ENCODE peak calls at places on chromosomes 3 and 15, in ten cellular contexts. L is Peyer's patch, B is ovary, Z is IMR-90, G is heart left ventricle, V is adrenal gland, O is suprapubic skin, H is body of pancreas, W is HepG2, E is esophagus muscularis mucosa. Q is an unnamed sample.

GRCh38 chr15:96166223-96167200 is 164.0 kb upstream of the NR2F2 start:
- DNase-seq in L (no peak), B (no peak), Z (no peak), G (no peak), V (no peak), O (no peak), H (no peak), W (no peak), E (no peak), Q (no peak)

GRCh38 chr3:53938645-53939044 is 47.0 kb upstream of the SELENOK start:
- DNase-seq in L (no peak), B (no peak), Z (peak), G (no peak), V (peak), O (no peak), H (peak), W (peak), E (no peak), Q (peak)

GRCh38 chr3:111541911-111542483 is at the start of gene CD96:
- DNase-seq in L (peak), B (no peak), Z (peak), G (no peak), V (no peak), O (no peak), H (peak), W (no peak), E (no peak), Q (no peak)

GRCh38 chr15:58684036-58684700 is 65.3 kb downstream of the ADAM10 start:
- DNase-seq in L (no peak), B (no peak), Z (no peak), G (no peak), V (no peak), O (no peak), H (no peak), W (peak), E (no peak), Q (no peak)

GRCh38 chr15:40412095-40412759 is 6.6 kb downstream of the IVD start:
- DNase-seq in L (no peak), B (no peak), Z (no peak), G (no peak), V (peak), O (no peak), H (peak), W (peak), E (no peak), Q (no peak)

GRCh38 chr3:9400626-9401025 is 3.2 kb downstream of the SETD5 start:
- DNase-seq in L (no peak), B (no peak), Z (no peak), G (no peak), V (no peak), O (no peak), H (no peak), W (no peak), E (no peak), Q (no peak)

GRCh38 chr15:42385206-42385979 is 26.1 kb downstream of the CAPN3 start:
- DNase-seq in L (no peak), B (no peak), Z (peak), G (no peak), V (no peak), O (no peak), H (peak), W (peak), E (no peak), Q (peak)

GRCh38 chr15:56537881-56538280 is 72.9 kb upstream of the MNS1 start:
- DNase-seq in L (peak), B (no peak), Z (no peak), G (no peak), V (no peak), O (no peak), H (peak), W (no peak), E (no peak), Q (peak)

GRCh38 chr3:113834983-113835382 is 3.6 kb upstream of the GRAMD1C start:
- DNase-seq in L (no peak), B (no peak), Z (peak), G (no peak), V (no peak), O (no peak), H (no peak), W (no peak), E (no peak), Q (no peak)

GRCh38 chr3:188207941-188208750 is 54.2 kb downstream of the LPP start:
- DNase-seq in L (no peak), B (no peak), Z (no peak), G (no peak), V (no peak), O (no peak), H (no peak), W (no peak), E (no peak), Q (no peak)

GRCh38 chr15:32717290-32718081 is at the start of gene GREM1:
- DNase-seq in L (no peak), B (no peak), Z (peak), G (no peak), V (no peak), O (no peak), H (peak), W (no peak), E (no peak), Q (no peak)

GRCh38 chr15:32677238-32677750 is 35.8 kb downstream of the SCG5 start:
- DNase-seq in L (no peak), B (no peak), Z (no peak), G (no peak), V (no peak), O (no peak), H (no peak), W (peak), E (peak), Q (no peak)

GRCh38 chr15:78453447-78453846 is 15.4 kb downstream of the IREB2 start:
- DNase-seq in L (no peak), B (no peak), Z (no peak), G (no peak), V (no peak), O (no peak), H (no peak), W (no peak), E (no peak), Q (peak)

GRCh38 chr15:91689377-91689776 is 164.1 kb upstream of the SLCO3A1 start:
- DNase-seq in L (no peak), B (no peak), Z (no peak), G (no peak), V (no peak), O (no peak), H (no peak), W (no peak), E (no peak), Q (no peak)

GRCh38 chr3:126620743-126621142 is 34.2 kb downstream of the TXNRD3 start:
- DNase-seq in L (no peak), B (no peak), Z (no peak), G (no peak), V (no peak), O (no peak), H (no peak), W (no peak), E (no peak), Q (no peak)

GRCh38 chr3:171811059-171811912 is 1.0 kb upstream of the PLD1 start:
- DNase-seq in L (no peak), B (no peak), Z (peak), G (no peak), V (no peak), O (no peak), H (no peak), W (peak), E (no peak), Q (peak)

GRCh38 chr3:18771931-18772330 is 346.8 kb upstream of the SATB1 start:
- DNase-seq in L (no peak), B (no peak), Z (no peak), G (no peak), V (no peak), O (no peak), H (no peak), W (no peak), E (no peak), Q (no peak)

GRCh38 chr3:31288641-31289100 is 244.1 kb upstream of the STT3B start:
- DNase-seq in L (no peak), B (peak), Z (peak), G (peak), V (peak), O (no peak), H (no peak), W (peak), E (no peak), Q (peak)

GRCh38 chr3:128094295-128095151 is 29.1 kb downstream of the RUVBL1 start:
- DNase-seq in L (no peak), B (no peak), Z (peak), G (no peak), V (no peak), O (no peak), H (peak), W (peak), E (no peak), Q (no peak)

GRCh38 chr3:31532587-31533168 is at the start of gene STT3B:
- DNase-seq in L (peak), B (no peak), Z (peak), G (peak), V (peak), O (peak), H (peak), W (peak), E (peak), Q (peak)

GRCh38 chr3:102449930-102450329 is 15.1 kb downstream of the ZPLD1 start:
- DNase-seq in L (no peak), B (no peak), Z (no peak), G (no peak), V (no peak), O (no peak), H (no peak), W (no peak), E (no peak), Q (no peak)

GRCh38 chr3:5084224-5084623 is 37.9 kb upstream of the ARL8B start:
- DNase-seq in L (no peak), B (no peak), Z (no peak), G (no peak), V (no peak), O (peak), H (no peak), W (no peak), E (no peak), Q (no peak)

GRCh38 chr3:10511809-10512494 is 6.6 kb upstream of the ATP2B2 start:
- DNase-seq in L (no peak), B (no peak), Z (peak), G (no peak), V (no peak), O (no peak), H (no peak), W (peak), E (no peak), Q (no peak)

GRCh38 chr3:60579734-60580133 is 671.5 kb downstream of the FHIT start:
- DNase-seq in L (no peak), B (no peak), Z (peak), G (no peak), V (peak), O (no peak), H (no peak), W (no peak), E (no peak), Q (no peak)

GRCh38 chr3:47096955-47097354 is 67.0 kb downstream of the SETD2 start:
- DNase-seq in L (no peak), B (no peak), Z (peak), G (no peak), V (no peak), O (no peak), H (no peak), W (no peak), E (no peak), Q (no peak)

GRCh38 chr3:94162700-94163099 is 99.8 kb downstream of the NSUN3 start:
- DNase-seq in L (no peak), B (no peak), Z (peak), G (no peak), V (no peak), O (no peak), H (no peak), W (peak), E (no peak), Q (peak)

GRCh38 chr3:173009410-173009809 is 131.6 kb downstream of the SPATA16 start:
- DNase-seq in L (no peak), B (no peak), Z (no peak), G (no peak), V (no peak), O (no peak), H (no peak), W (peak), E (no peak), Q (no peak)

GRCh38 chr3:182925330-182925943 is 54.9 kb downstream of the DCUN1D1 start:
- DNase-seq in L (no peak), B (no peak), Z (peak), G (peak), V (peak), O (no peak), H (no peak), W (no peak), E (no peak), Q (peak)

GRCh38 chr3:127524300-127524896 is 66.1 kb downstream of the TPRA1 start:
- DNase-seq in L (no peak), B (no peak), Z (no peak), G (no peak), V (no peak), O (no peak), H (peak), W (no peak), E (peak), Q (no peak)

GRCh38 chr15:91055548-91056331 is 33.3 kb upstream of the VPS33B start:
- DNase-seq in L (no peak), B (no peak), Z (peak), G (peak), V (peak), O (no peak), H (peak), W (peak), E (no peak), Q (peak)

GRCh38 chr3:195094211-195094921 is 176.6 kb downstream of the XXYLT1 start:
- DNase-seq in L (peak), B (no peak), Z (no peak), G (no peak), V (no peak), O (no peak), H (no peak), W (no peak), E (no peak), Q (peak)

GRCh38 chr3:3998140-3998977 is 199.1 kb downstream of the LRRN1 start:
- DNase-seq in L (no peak), B (no peak), Z (no peak), G (no peak), V (peak), O (no peak), H (peak), W (peak), E (no peak), Q (peak)

GRCh38 chr3:142850395-142851023 is 38.4 kb downstream of the PCOLCE2 start:
- DNase-seq in L (no peak), B (no peak), Z (peak), G (no peak), V (peak), O (no peak), H (no peak), W (peak), E (no peak), Q (peak)

GRCh38 chr3:31495971-31496370 is 36.8 kb upstream of the STT3B start:
- DNase-seq in L (no peak), B (no peak), Z (peak), G (no peak), V (no peak), O (no peak), H (no peak), W (no peak), E (no peak), Q (no peak)

GRCh38 chr3:183613366-183614293 is 21.8 kb upstream of the KLHL24 start:
- DNase-seq in L (no peak), B (no peak), Z (no peak), G (no peak), V (no peak), O (no peak), H (no peak), W (no peak), E (no peak), Q (no peak)

GRCh38 chr15:48049736-48050135 is 71.1 kb upstream of the SLC24A5 start:
- DNase-seq in L (no peak), B (no peak), Z (no peak), G (no peak), V (no peak), O (no peak), H (no peak), W (no peak), E (peak), Q (no peak)

GRCh38 chr3:22704571-22705354 is 498.4 kb upstream of the UBE2E2 start:
- DNase-seq in L (no peak), B (no peak), Z (no peak), G (no peak), V (no peak), O (no peak), H (no peak), W (no peak), E (no peak), Q (no peak)

GRCh38 chr3:171346011-171346410 is 114.2 kb downstream of the TNIK start:
- DNase-seq in L (no peak), B (no peak), Z (no peak), G (no peak), V (no peak), O (no peak), H (no peak), W (no peak), E (no peak), Q (no peak)

GRCh38 chr3:50913279-50913678 is 238.6 kb downstream of the DOCK3 start:
- DNase-seq in L (no peak), B (no peak), Z (no peak), G (no peak), V (no peak), O (no peak), H (peak), W (no peak), E (no peak), Q (no peak)

DNA sequence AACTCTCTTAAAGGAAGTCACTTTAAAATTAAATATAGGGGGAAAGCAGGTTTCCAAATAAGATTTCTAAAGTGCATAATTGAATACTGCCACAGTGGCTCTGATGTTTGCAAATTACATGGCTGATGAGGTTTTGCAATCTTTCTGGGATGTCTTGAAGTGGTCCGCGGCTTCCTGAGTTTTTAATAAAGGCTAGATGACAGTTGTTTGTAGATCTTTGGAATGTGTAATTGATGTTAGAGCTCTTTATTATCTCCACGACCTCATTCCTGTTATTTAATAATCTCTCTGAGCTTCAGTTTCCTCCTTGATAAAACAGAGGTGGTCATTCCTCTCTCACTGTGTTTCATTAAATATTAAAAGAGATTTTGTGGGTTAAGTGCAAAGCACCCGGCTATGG is 27.0 kb upstream of the CEMIP start:
- DNase-seq in L (no peak), B (no peak), Z (no peak), G (no peak), V (no peak), O (no peak), H (no peak), W (no peak), E (no peak), Q (no peak)
- H3K4me3 ChIP-seq in L (no peak), B (no peak), Z (no peak), G (no peak), V (no peak), O (no peak), H (no peak), W (no peak), E (no peak), Q (no peak)

DNA sequence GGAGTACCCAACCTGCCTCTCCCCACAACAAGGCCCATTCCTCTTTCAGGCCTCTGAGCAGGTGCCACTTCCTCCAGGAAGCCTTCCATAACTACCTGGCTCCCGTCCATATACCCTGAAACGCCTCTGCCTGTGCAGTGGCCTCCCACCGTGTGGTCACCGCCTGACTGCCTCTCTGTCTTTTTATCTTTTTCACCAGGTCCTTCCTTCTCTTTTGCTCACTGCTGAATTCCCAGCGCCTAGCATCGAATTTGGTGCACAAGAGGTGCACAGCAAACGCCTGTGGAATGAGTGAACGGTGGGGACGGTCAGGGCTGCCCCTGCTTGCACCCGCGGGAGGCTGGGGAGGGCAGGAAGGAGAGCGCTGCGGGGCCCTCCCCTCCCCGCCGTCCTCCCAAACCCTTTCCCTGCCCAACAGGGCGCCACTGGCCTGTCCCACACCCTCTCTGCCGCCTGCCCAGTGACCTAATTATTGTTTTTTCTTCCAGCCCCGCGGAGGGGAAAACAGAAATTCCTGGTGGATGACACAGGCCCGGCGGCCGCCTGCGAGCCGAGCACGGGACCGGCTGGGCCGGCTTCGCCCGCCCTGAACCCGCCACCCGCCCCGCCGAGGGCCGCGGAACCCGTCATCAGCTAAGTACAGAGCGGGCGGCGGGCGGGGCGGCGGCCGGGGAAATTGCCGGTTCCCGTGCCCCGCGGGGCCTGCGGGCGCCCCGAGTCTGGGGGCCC is 140.1 kb downstream of the SMAD6 start:
- DNase-seq in L (peak), B (peak), Z (peak), G (peak), V (peak), O (peak), H (peak), W (peak), E (peak), Q (peak)
- TF ChIP-seq POLR2A in L (no peak), B (peak), Z (peak), G (no peak), V (peak), O (peak), H (peak), W (no peak), E (no peak), Q (no peak)

GRCh38 chr15:65327651-65328393 is 23.3 kb downstream of the RNU5B-1 start:
- DNase-seq in L (no peak), B (no peak), Z (no peak), G (no peak), V (no peak), O (no peak), H (no peak), W (no peak), E (no peak), Q (no peak)
- H3K4me3 ChIP-seq in L (no peak), B (no peak), Z (no peak), G (no peak), V (no peak), O (no peak), H (no peak), W (no peak), E (no peak), Q (no peak)

DNA sequence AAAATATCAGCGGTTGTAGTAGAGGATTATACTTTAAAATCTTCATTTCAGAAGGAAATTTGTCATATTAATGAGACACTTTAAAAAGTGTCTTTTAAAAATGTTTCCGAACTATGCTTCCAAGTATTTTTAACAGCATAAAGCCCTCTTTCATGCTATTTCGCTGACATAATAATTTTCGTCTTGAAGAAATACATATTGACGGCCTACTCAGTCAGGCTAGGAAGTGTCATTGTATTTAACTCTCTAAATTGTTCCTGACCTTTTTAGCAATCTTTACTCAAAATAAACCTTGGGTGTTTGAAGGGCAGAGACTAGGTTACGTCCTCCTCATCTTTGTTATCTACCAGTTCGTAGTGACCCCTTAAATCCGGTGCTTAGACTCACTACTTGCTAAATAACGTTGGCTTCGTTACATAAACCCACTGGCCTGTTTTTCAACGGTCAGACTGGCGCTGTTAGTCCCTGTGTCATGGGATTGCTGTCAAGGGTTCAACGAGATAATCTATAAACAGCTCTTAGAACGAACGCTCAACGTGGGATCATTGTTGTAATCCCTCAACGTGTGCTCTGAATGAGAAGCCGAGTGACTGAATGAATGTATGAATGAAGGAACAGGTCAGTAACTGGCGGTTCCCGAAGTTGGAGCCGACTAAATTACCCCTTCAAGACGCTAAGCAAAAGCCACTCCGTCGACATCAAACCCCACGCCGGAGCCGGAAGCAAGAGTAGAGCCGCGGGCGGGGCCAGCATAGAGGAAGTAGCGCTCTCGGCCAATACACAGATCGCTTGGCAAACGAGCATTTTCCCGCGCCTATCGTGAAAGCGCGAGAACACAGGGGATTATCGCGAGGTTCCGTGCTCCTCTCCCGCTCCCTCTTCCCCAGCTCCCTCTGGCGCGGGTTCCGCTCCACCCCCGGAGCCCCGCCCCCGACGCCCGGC is 516 bp upstream of the LRRC28 start:
- DNase-seq in L (peak), B (peak), Z (peak), G (peak), V (peak), O (peak), H (peak), W (peak), E (peak), Q (peak)
- TF ChIP-seq POLR2A in L (peak), B (peak), Z (peak), G (no peak), V (peak), O (peak), H (peak), W (peak), E (peak), Q (peak)